ENCODE peak calls at places on chromosomes 7 and 10, in four cellular contexts. I is GM23248, X is MM.1S, K is mammary epithelial cell. J is an unnamed sample.

GRCh38 chr10:78783753-78784152 is 285.0 kb upstream of the ZMIZ1 start:
- DNase-seq in X (no peak), I (no peak), K (no peak), J (no peak)

GRCh38 chr7:91289633-91290260 is 25.5 kb downstream of the FZD1 start:
- DNase-seq in I (no peak), K (peak; percentile 12), X (no peak), J (no peak)

GRCh38 chr7:27600247-27600646 is 62.4 kb downstream of the HIBADH start:
- DNase-seq in X (no peak), I (peak; percentile 16), K (no peak), J (no peak)

GRCh38 chr7:106344861-106345260 is 60.1 kb upstream of the NAMPT start:
- DNase-seq in I (no peak), X (no peak), K (no peak), J (no peak)

GRCh38 chr7:80760292-80760691 is 121.8 kb downstream of the CD36 start:
- DNase-seq in K (no peak), X (no peak), I (no peak), J (no peak)

GRCh38 chr7:50641442-50642405 is 76.5 kb upstream of the DDC start:
- DNase-seq in I (no peak), K (no peak), X (peak; percentile 17), J (no peak)

GRCh38 chr10:52523696-52524095 is 209.6 kb downstream of the DKK1 start:
- DNase-seq in X (no peak), K (no peak), I (no peak), J (no peak)

GRCh38 chr10:103692421-103693069 is 162.8 kb downstream of the SH3PXD2A start:
- DNase-seq in K (no peak), X (peak; percentile 76), I (no peak), J (peak; percentile 40)

GRCh38 chr10:78802866-78803265 is 265.9 kb upstream of the ZMIZ1 start:
- DNase-seq in K (no peak), X (no peak), I (peak; percentile 92), J (peak; percentile 32)

GRCh38 chr7:832292-832967 is at the start of gene SUN1:
- DNase-seq in I (peak; percentile 79), X (peak; percentile 66), K (peak; percentile 96), J (no peak)

GRCh38 chr7:15783971-15784693 is 97.6 kb upstream of the MEOX2 start:
- DNase-seq in K (no peak), I (no peak), X (peak; percentile 74), J (no peak)

GRCh38 chr7:77985974-77986339 is 187.4 kb downstream of the PHTF2 start:
- DNase-seq in X (no peak), I (no peak), K (no peak), J (no peak)

GRCh38 chr7:155987681-155988080 is 175.4 kb upstream of the SHH start:
- DNase-seq in K (no peak), I (no peak), X (no peak), J (no peak)

GRCh38 chr10:116721048-116721897 is 21.1 kb downstream of the HSPA12A start:
- DNase-seq in X (no peak), K (no peak), I (no peak), J (no peak)

GRCh38 chr7:53473371-53473770 is 437.9 kb downstream of the POM121L12 start:
- DNase-seq in K (no peak), I (no peak), X (no peak), J (no peak)

GRCh38 chr10:132162021-132162531 is 24.7 kb upstream of the DPYSL4 start:
- DNase-seq in I (no peak), X (peak; percentile 22), K (no peak), J (no peak)

GRCh38 chr7:102063736-102064135 is 222.9 kb upstream of the SH2B2 start:
- DNase-seq in I (peak; percentile 55), X (no peak), K (peak; percentile 86), J (peak; percentile 89)

GRCh38 chr10:99982728-99983127 is 27.0 kb downstream of the DNMBP start:
- DNase-seq in K (no peak), X (no peak), I (no peak), J (no peak)
- H3K9ac ChIP-seq in K (no peak overlapping the region), X (no peak overlapping the region), I (peak overlapping the region; percentile 77), J (no peak overlapping the region)

DNA sequence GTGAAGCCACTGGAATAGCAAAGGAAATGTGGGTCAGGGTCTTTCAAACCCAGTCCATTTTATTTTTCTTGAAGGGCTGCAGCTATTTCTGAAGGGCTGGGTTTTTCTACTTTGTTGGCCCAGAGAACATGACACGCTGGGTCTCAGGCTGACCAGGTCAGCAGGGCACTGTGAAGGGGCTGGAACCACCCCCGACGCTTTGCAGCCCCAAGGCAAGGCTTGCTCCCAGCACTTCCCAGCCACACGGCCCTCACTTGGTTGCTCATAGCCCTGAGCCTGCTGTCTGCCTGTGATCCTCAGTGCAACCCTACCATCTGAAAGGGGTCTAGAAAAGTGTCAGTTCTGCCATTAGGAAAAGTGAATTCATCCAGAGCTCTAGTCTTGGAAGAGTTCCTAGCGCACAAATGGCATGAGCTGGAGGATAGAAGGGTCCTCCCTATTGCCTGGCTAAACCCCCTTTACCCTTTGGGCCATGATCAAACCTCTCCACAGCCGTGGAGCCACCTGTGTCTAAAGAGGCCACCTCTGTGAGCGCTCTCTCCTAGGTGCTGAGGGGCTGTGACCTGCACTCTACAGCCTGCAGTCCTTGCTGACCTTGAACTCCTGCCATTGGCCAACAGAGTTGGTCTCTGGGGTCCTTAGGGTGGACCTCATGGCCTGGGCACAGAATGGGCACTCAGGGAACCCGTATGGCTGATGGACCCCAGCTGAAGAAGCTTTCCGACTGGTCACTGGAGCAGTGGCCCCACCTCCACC is 132.0 kb downstream of the RGS10 start:
- DNase-seq in X (no peak), I (no peak), K (no peak), J (no peak)
- H3K27ac ChIP-seq in X (no peak overlapping the region), I (no peak overlapping the region), K (no peak overlapping the region), J (peak overlapping the region; percentile 27)

GRCh38 chr10:99849525-99849924 is 67.1 kb downstream of the ABCC2 start:
- DNase-seq in K (no peak), X (no peak), I (no peak), J (peak; percentile 33)
- H3K9ac ChIP-seq in K (no peak overlapping the region), X (no peak overlapping the region), I (no peak overlapping the region), J (no peak overlapping the region)

GRCh38 chr10:75265856-75266255 is 30.1 kb upstream of the COMTD1 start:
- DNase-seq in I (no peak), X (no peak), K (no peak), J (no peak)
- H3K27ac ChIP-seq in I (no peak overlapping the region), X (no peak overlapping the region), K (no peak overlapping the region), J (no peak overlapping the region)

GRCh38 chr10:97336446-97336845 is 1.9 kb upstream of the FRAT2 start:
- DNase-seq in K (no peak), X (no peak), I (peak; percentile 36), J (no peak)

GRCh38 chr10:97338041-97338440 is 3.5 kb upstream of the FRAT2 start:
- DNase-seq in K (no peak), X (no peak), I (no peak), J (no peak)

GRCh38 chr10:97335995-97336394 is 1.5 kb upstream of the FRAT2 start:
- DNase-seq in X (no peak), I (no peak), K (no peak), J (no peak)

GRCh38 chr10:97335188-97335619 is 675 bp upstream of the FRAT2 start:
- DNase-seq in K (no peak), X (no peak), I (no peak), J (peak; percentile 26)

DNA sequence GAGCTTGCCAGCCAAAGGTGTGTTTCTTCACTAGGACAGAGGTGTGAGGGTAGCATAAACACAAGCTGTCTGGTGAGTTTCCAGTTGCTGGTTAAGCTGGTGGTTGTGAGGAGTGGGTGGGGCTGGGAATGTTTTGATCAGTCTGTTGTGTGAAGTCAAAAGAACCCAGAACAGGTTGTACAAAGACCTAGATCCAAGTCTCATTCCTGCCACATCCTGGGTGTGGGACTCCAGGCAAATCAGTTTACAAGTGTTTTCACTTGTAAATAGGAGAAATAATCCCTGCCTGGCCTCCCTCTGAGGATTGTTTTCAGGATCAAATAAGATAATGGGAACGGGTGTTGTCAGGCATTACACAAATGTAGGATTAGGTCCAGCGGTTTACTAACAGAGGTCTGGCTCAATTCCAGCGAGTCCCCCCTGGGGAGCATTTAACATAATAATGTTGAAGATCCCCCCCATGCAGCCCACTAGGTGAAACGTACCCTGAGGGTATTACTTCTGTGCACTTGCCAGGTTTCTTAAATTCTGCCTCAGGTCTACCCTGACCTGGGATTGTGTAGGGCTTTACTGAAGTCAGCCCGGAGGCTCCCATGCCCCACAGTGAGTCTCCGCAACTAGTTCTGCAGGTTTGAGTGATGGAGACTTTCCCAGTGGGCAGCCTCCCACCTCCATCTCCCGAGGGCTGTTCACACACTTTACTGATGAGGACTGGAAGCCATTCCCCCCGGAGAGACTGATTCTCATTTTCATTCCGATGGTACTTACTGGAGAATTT is 2.6 kb upstream of the FRAT2 start:
- DNase-seq in I (no peak), X (no peak), K (peak; percentile 60), J (peak; percentile 79)
- H3K9ac ChIP-seq in I (no peak overlapping the region), X (no peak overlapping the region), K (no peak overlapping the region), J (peak overlapping the region; percentile 57)

J was measured in colonic mucosa.